ENCODE peak calls at places on chromosomes 12 and 14, in five cellular contexts. J is stomach; G is CD8-positive, alpha-beta T cell; Z is AG04450; Q is heart right ventricle. D is an unnamed sample. For H3K27me3, the result is how much of the 10 kb centered on the place peaks cover.

GRCh38 chr12:79420146-79420618 is 270.6 kb downstream of the PAWR start:
- DNase-seq in J (no peak), G (no peak), Z (peak), Q (no peak), D (no peak)

GRCh38 chr12:29730481-29730880 is 53.3 kb downstream of the TMTC1 start:
- DNase-seq in J (no peak), G (no peak), Z (no peak), Q (no peak), D (no peak)

GRCh38 chr14:22977684-22978486 is 4.5 kb downstream of the AJUBA start:
- DNase-seq in J (peak), G (no peak), Z (no peak), Q (peak), D (peak)

GRCh38 chr12:118432812-118433540 is 56.6 kb downstream of the SUDS3 start:
- DNase-seq in J (no peak), G (no peak), Z (no peak), Q (no peak), D (no peak)

GRCh38 chr12:48972213-48973021 is 882 bp upstream of the WNT10B start:
- DNase-seq in J (no peak), G (no peak), Z (no peak), Q (no peak), D (no peak)

GRCh38 chr12:70367268-70368141 is 1.4 kb downstream of the KCNMB4 start:
- DNase-seq in J (no peak), G (no peak), Z (no peak), Q (no peak), D (no peak)

GRCh38 chr14:89331398-89331797 is 85.6 kb downstream of the FOXN3 start:
- DNase-seq in J (no peak), G (no peak), Z (no peak), Q (no peak), D (no peak)

GRCh38 chr14:97077253-97077653 is 280.1 kb downstream of the VRK1 start:
- DNase-seq in J (peak), G (peak), Z (no peak), Q (peak), D (peak)

GRCh38 chr14:88698651-88699050 is 94.1 kb downstream of the EML5 start:
- DNase-seq in J (no peak), G (no peak), Z (no peak), Q (no peak), D (no peak)

GRCh38 chr14:88241810-88242209 is 81.3 kb downstream of the KCNK10 start:
- DNase-seq in J (no peak), G (no peak), Z (no peak), Q (no peak), D (no peak)

GRCh38 chr12:109475993-109476806 is 900 bp downstream of the KCTD10 start:
- DNase-seq in J (no peak), G (no peak), Z (no peak), Q (no peak), D (no peak)

GRCh38 chr14:69093551-69094421 is 59.1 kb downstream of the DCAF5 start:
- DNase-seq in J (peak), G (no peak), Z (no peak), Q (no peak), D (no peak)

GRCh38 chr14:93028724-93029076 is 87.0 kb downstream of the ITPK1 start:
- DNase-seq in J (no peak), G (no peak), Z (no peak), Q (no peak), D (no peak)

GRCh38 chr12:112013601-112014402 is 576 bp downstream of the ERP29 start:
- DNase-seq in J (peak), G (peak), Z (no peak), Q (peak), D (peak)

GRCh38 chr14:39055786-39056474 is 47.1 kb downstream of the SEC23A start:
- DNase-seq in J (no peak), G (no peak), Z (no peak), Q (no peak), D (no peak)

GRCh38 chr14:61296707-61297502 is 15.8 kb upstream of the TMEM30B start:
- DNase-seq in J (no peak), G (no peak), Z (no peak), Q (no peak), D (no peak)

GRCh38 chr12:55718020-55718419 is 2.2 kb upstream of the RDH5 start:
- DNase-seq in J (no peak), G (no peak), Z (no peak), Q (no peak), D (no peak)

GRCh38 chr12:120394483-120395367 is 25.8 kb upstream of the MSI1 start:
- DNase-seq in J (peak), G (no peak), Z (no peak), Q (no peak), D (peak)

GRCh38 chr12:26028953-26029740 is 70.7 kb downstream of the RASSF8 start:
- DNase-seq in J (no peak), G (no peak), Z (peak), Q (peak), D (no peak)

GRCh38 chr12:22733756-22734155 is 108.8 kb downstream of the ETNK1 start:
- DNase-seq in J (no peak), G (no peak), Z (no peak), Q (no peak), D (no peak)

GRCh38 chr12:91139981-91140659 is 28.8 kb upstream of the LUM start:
- DNase-seq in J (no peak), G (no peak), Z (peak), Q (no peak), D (no peak)

GRCh38 chr12:2389079-2389790 is 336.4 kb downstream of the CACNA1C start:
- DNase-seq in J (no peak), G (no peak), Z (no peak), Q (no peak), D (no peak)

GRCh38 chr14:74275265-74275841 is 27.4 kb downstream of the ABCD4 start:
- DNase-seq in J (no peak), G (no peak), Z (peak), Q (peak), D (no peak)

GRCh38 chr14:23141706-23142467 is 22.8 kb upstream of the CEBPE start:
- DNase-seq in J (peak), G (no peak), Z (no peak), Q (peak), D (peak)

GRCh38 chr14:89166650-89167049 is 250.4 kb downstream of the FOXN3 start:
- DNase-seq in J (no peak), G (no peak), Z (no peak), Q (no peak), D (no peak)

GRCh38 chr14:29741909-29742401 is 185.7 kb downstream of the PRKD1 start:
- DNase-seq in J (no peak), G (no peak), Z (no peak), Q (peak), D (no peak)

GRCh38 chr12:38711055-38711454 is 194.3 kb downstream of the CPNE8 start:
- DNase-seq in J (no peak), G (no peak), Z (no peak), Q (no peak), D (no peak)

GRCh38 chr14:50410921-50411320 is 14.2 kb upstream of the CDKL1 start:
- DNase-seq in J (no peak), G (no peak), Z (no peak), Q (no peak), D (no peak)

GRCh38 chr12:5026342-5026938 is 17.2 kb upstream of the KCNA5 start:
- DNase-seq in J (no peak), G (no peak), Z (no peak), Q (peak), D (no peak)

GRCh38 chr12:105987687-105988035 is 151.1 kb downstream of the NUAK1 start:
- DNase-seq in J (no peak), G (no peak), Z (no peak), Q (no peak), D (no peak)

GRCh38 chr12:12877789-12878455 is 13.4 kb upstream of the GPRC5A start:
- DNase-seq in J (no peak), G (no peak), Z (no peak), Q (no peak), D (no peak)

GRCh38 chr12:60394680-60395079 is 798.9 kb downstream of the SLC16A7 start:
- DNase-seq in J (no peak), G (no peak), Z (peak), Q (no peak), D (no peak)

GRCh38 chr14:68784995-68785816 is 7.7 kb downstream of the ZFP36L1 start:
- DNase-seq in J (peak), G (peak), Z (no peak), Q (no peak), D (no peak)

GRCh38 chr12:51205350-51205749 is 12.5 kb downstream of the POU6F1 start:
- DNase-seq in J (no peak), G (no peak), Z (no peak), Q (no peak), D (peak)

GRCh38 chr12:81722004-81722403 is 37.1 kb downstream of the PPFIA2 start:
- DNase-seq in J (no peak), G (no peak), Z (no peak), Q (no peak), D (no peak)

GRCh38 chr12:115223322-115223721 is 539.3 kb upstream of the TBX3 start:
- DNase-seq in J (no peak), G (no peak), Z (peak), Q (peak), D (no peak)

GRCh38 chr14:71322660-71323250 is 415.5 kb downstream of the PCNX1 start:
- DNase-seq in J (no peak), G (no peak), Z (no peak), Q (peak), D (no peak)

GRCh38 chr12:70267550-70267949 is 24.3 kb downstream of the CNOT2 start:
- DNase-seq in J (no peak), G (no peak), Z (peak), Q (no peak), D (no peak)

GRCh38 chr14:81936902-81937301 is 403.2 kb upstream of the SEL1L start:
- DNase-seq in J (no peak), G (no peak), Z (no peak), Q (no peak), D (no peak)

GRCh38 chr12:262817-263216 is at the start of gene SLC6A13:
- DNase-seq in J (no peak), G (no peak), Z (no peak), Q (no peak), D (peak)

GRCh38 chr14:36301159-36301558 is 19.3 kb downstream of the MBIP start:
- DNase-seq in J (peak), G (no peak), Z (no peak), Q (no peak), D (no peak)
- H3K27ac ChIP-seq in J (no peak), G (no peak), Z (no peak), Q (no peak), D (no peak)

DNA sequence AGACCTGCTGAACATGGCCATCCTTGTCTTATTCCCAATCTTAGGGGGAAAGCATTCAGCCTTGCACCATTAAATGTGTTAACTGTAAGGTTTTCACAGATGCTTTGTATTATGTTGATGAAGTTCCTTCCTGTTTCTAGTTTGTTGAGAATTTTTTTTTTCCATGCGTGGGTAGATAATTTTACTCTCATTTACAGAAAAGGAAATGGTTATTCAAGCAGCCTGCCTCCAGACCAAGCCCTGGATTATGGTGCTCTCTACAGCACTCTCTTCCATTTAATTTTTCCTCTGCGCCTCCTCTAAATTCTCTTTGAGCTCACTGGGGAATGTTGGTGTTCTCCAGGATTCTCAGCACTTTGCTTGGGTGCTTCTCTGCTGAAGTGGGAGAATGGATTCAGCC is 179.3 kb upstream of the PZP start:
- DNase-seq in J (no peak), G (no peak), Z (no peak), Q (no peak), D (no peak)
- TF ChIP-seq CTCF in J (no peak), G (no peak), Z (no peak), Q (no peak), D (no peak)

GRCh38 chr12:130977759-130978127 is 24.0 kb downstream of the ADGRD1 start:
- DNase-seq in J (no peak), G (no peak), Z (no peak), Q (no peak), D (no peak)
- H3K27me3 ChIP-seq in J (under half), G (under half), Z (under half), Q (under half), D (under half)

GRCh38 chr12:45259732-45260480 is 44.0 kb downstream of the ANO6 start:
- DNase-seq in J (no peak), G (no peak), Z (no peak), Q (no peak), D (no peak)
- H3K27ac ChIP-seq in J (no peak), G (no peak), Z (peak), Q (peak), D (no peak)

GRCh38 chr12:15592934-15593333 is 196.3 kb downstream of the EPS8 start:
- DNase-seq in J (no peak), G (no peak), Z (no peak), Q (no peak), D (no peak)
- TF ChIP-seq CTCF in J (no peak), G (no peak), Z (peak), Q (no peak), D (no peak)

DNA sequence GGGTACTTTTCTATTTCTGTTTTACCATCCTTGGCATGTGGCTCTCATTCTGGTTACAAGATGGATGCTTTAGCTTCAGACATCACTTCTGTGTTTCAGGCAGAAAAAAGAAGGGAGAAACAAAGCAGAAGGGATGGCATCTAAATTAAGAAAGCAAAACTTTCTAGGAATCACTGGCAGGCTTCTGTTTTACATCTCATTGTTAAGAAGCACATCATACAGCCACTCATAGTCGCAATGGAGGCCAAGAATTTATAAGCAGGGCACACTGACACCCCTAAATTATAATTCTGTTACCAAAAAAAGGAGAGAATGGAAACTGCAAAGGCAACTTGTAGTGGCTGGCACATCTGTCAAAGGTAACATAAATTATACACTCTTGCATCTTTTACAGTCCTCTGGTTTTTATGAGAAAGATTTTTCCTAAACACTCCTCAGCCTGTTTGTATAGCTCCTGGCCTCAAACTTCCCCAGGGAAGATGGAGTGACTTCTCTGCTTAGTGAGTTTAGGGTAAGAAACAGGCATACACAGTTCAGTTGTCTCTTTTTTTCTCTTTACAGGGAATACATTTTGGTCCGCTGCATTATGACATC is 22.0 kb upstream of the LEMD3 start:
- DNase-seq in J (no peak), G (no peak), Z (no peak), Q (no peak), D (no peak)
- H3K27me3 ChIP-seq in J (under half), G (under half), Z (under half), Q (under half), D (under half)

D was measured in lower lobe of right lung.